ENCODE peak calls at places on chromosomes 1 and 21, in ten cellular contexts. F, X, K, G, M, U, S, J, B and I are unnamed samples.

GRCh38 chr21:45528028-45528705 is 14.1 kb downstream of the SLC19A1 start:
- DNase-seq in F (no peak), X (no peak), K (no peak), G (no peak), M (no peak), U (no peak), S (no peak), J (no peak), B (no peak), I (no peak)

GRCh38 chr21:17818158-17819113 is 720 bp downstream of the C21orf91 start:
- DNase-seq in F (peak; percentile 73), X (peak; percentile 40), K (peak; percentile 55), G (no peak), M (peak; percentile 27), U (peak; percentile 54), S (peak; percentile 25), J (peak; percentile 36), B (peak; percentile 65), I (peak; percentile 33)

GRCh38 chr1:46449223-46450159 is 40.1 kb upstream of the DMBX1 start:
- DNase-seq in F (no peak), X (no peak), K (no peak), G (no peak), M (no peak), U (no peak), S (no peak), J (peak; percentile 9), B (no peak), I (no peak)

GRCh38 chr21:40002978-40003377 is 135.7 kb downstream of the PCP4 start:
- DNase-seq in F (no peak), X (no peak), K (no peak), G (no peak), M (no peak), U (no peak), S (no peak), J (no peak), B (no peak), I (no peak)

GRCh38 chr1:183243190-183244065 is 57.4 kb downstream of the LAMC2 start:
- DNase-seq in F (no peak), X (no peak), K (no peak), G (no peak), M (no peak), U (no peak), S (no peak), J (no peak), B (no peak), I (no peak)

GRCh38 chr1:185017966-185018365 is 27.4 kb upstream of the RNF2 start:
- DNase-seq in F (no peak), X (no peak), K (no peak), G (no peak), M (no peak), U (no peak), S (no peak), J (no peak), B (no peak), I (no peak)

GRCh38 chr1:62429581-62429980 is 7.3 kb upstream of the USP1 start:
- DNase-seq in F (no peak), X (no peak), K (no peak), G (no peak), M (no peak), U (no peak), S (no peak), J (no peak), B (no peak), I (no peak)

GRCh38 chr1:2451744-2452582 is 24.1 kb upstream of the PLCH2 start:
- DNase-seq in F (no peak), X (no peak), K (no peak), G (no peak), M (no peak), U (no peak), S (no peak), J (no peak), B (peak; percentile 53), I (no peak)

GRCh38 chr1:205665216-205665757 is 15.0 kb downstream of the SLC45A3 start:
- DNase-seq in F (no peak), X (peak; percentile 66), K (no peak), G (no peak), M (no peak), U (no peak), S (no peak), J (no peak), B (no peak), I (peak; percentile 73)

GRCh38 chr1:31510304-31510703 is 66.0 kb upstream of the TINAGL1 start:
- DNase-seq in F (no peak), X (no peak), K (no peak), G (no peak), M (no peak), U (no peak), S (no peak), J (no peak), B (no peak), I (no peak)

GRCh38 chr1:247210062-247210385 is 38.2 kb upstream of the ZNF124 start:
- DNase-seq in F (no peak), X (no peak), K (no peak), G (no peak), M (no peak), U (no peak), S (no peak), J (no peak), B (no peak), I (no peak)

GRCh38 chr1:212106286-212106792 is 70.8 kb downstream of the DTL start:
- DNase-seq in F (no peak), X (no peak), K (no peak), G (no peak), M (no peak), U (no peak), S (no peak), J (no peak), B (no peak), I (no peak)

GRCh38 chr1:52613611-52614373 is 11.6 kb downstream of the GPX7 start:
- DNase-seq in F (peak; percentile 59), X (no peak), K (no peak), G (no peak), M (no peak), U (no peak), S (no peak), J (no peak), B (no peak), I (no peak)

GRCh38 chr1:6039031-6039430 is 6.7 kb upstream of the KCNAB2 start:
- DNase-seq in F (no peak), X (no peak), K (no peak), G (no peak), M (no peak), U (no peak), S (no peak), J (no peak), B (no peak), I (no peak)

GRCh38 chr21:18677632-18678031 is 274.0 kb upstream of the TMPRSS15 start:
- DNase-seq in F (no peak), X (no peak), K (no peak), G (no peak), M (no peak), U (no peak), S (no peak), J (no peak), B (no peak), I (no peak)

GRCh38 chr1:6077506-6077905 is 31.8 kb downstream of the KCNAB2 start:
- DNase-seq in F (no peak), X (no peak), K (no peak), G (no peak), M (no peak), U (no peak), S (no peak), J (no peak), B (peak; percentile 39), I (no peak)

GRCh38 chr1:154557939-154558609 is 388 bp downstream of the UBE2Q1 start:
- DNase-seq in F (peak; percentile 43), X (no peak), K (no peak), G (no peak), M (no peak), U (peak; percentile 53), S (peak; percentile 24), J (peak; percentile 29), B (no peak), I (no peak)

GRCh38 chr21:27104749-27105439 is 138.0 kb upstream of the ADAMTS5 start:
- DNase-seq in F (peak; percentile 18), X (no peak), K (no peak), G (no peak), M (no peak), U (no peak), S (no peak), J (no peak), B (no peak), I (no peak)

GRCh38 chr1:156935719-156936118 is 15.3 kb downstream of the LRRC71 start:
- DNase-seq in F (no peak), X (no peak), K (no peak), G (no peak), M (no peak), U (no peak), S (no peak), J (no peak), B (no peak), I (no peak)

GRCh38 chr1:172431721-172432192 is 11.3 kb downstream of the C1orf105 start:
- DNase-seq in F (peak; percentile 33), X (no peak), K (peak; percentile 56), G (no peak), M (no peak), U (no peak), S (no peak), J (no peak), B (peak; percentile 74), I (no peak)

GRCh38 chr1:241799414-241799813 is 48.6 kb upstream of the EXO1 start:
- DNase-seq in F (no peak), X (no peak), K (no peak), G (no peak), M (no peak), U (no peak), S (no peak), J (no peak), B (no peak), I (no peak)

GRCh38 chr1:26970810-26971209 is 10.5 kb upstream of the KDF1 start:
- DNase-seq in F (no peak), X (no peak), K (no peak), G (no peak), M (no peak), U (no peak), S (no peak), J (no peak), B (no peak), I (no peak)

GRCh38 chr1:25657121-25657521 is 40.5 kb downstream of the MAN1C1 start:
- DNase-seq in F (no peak), X (no peak), K (no peak), G (no peak), M (no peak), U (no peak), S (no peak), J (no peak), B (no peak), I (no peak)

GRCh38 chr1:225479996-225480720 is 52.3 kb upstream of the LBR start:
- DNase-seq in F (no peak), X (no peak), K (no peak), G (no peak), M (no peak), U (peak; percentile 10), S (no peak), J (no peak), B (no peak), I (no peak)

GRCh38 chr1:211687462-211688215 is 12.2 kb upstream of the NEK2 start:
- DNase-seq in F (no peak), X (no peak), K (no peak), G (no peak), M (no peak), U (no peak), S (no peak), J (no peak), B (no peak), I (no peak)

GRCh38 chr1:26282694-26283019 is 2.8 kb downstream of the SH3BGRL3 start:
- DNase-seq in F (no peak), X (no peak), K (no peak), G (no peak), M (no peak), U (no peak), S (no peak), J (no peak), B (no peak), I (no peak)

GRCh38 chr1:49544615-49545014 is 479.1 kb downstream of the AGBL4 start:
- DNase-seq in F (no peak), X (no peak), K (no peak), G (no peak), M (no peak), U (no peak), S (no peak), J (no peak), B (no peak), I (no peak)

GRCh38 chr1:229625893-229626831 is at the start of the genes TAF5L and URB2:
- DNase-seq in F (peak; percentile 92), X (peak; percentile 84), K (peak; percentile 86), G (peak; percentile 62), M (peak; percentile 84), U (peak; percentile 96), S (peak; percentile 80), J (peak; percentile 74), B (peak; percentile 88), I (peak; percentile 84)